ENCODE peak calls at places on chromosomes 6 and 20, in six cellular contexts. G, W, F, V, B and C are unnamed samples.

GRCh38 chr20:62675156-62675871 is 33.0 kb downstream of the SLCO4A1 start:
- DNase-seq in V (no peak), B (no peak), F (no peak), W (no peak), G (no peak), C (no peak)

GRCh38 chr6:132820629-132821381 is 6.4 kb downstream of the RPS12 start:
- DNase-seq in F (peak), G (no peak), V (no peak), W (peak), B (no peak), C (no peak)

GRCh38 chr6:37821449-37821848 is 1.9 kb downstream of the ZFAND3 start:
- DNase-seq in F (no peak), W (no peak), G (no peak), V (no peak), B (no peak), C (no peak)

GRCh38 chr20:33896509-33896908 is 85.4 kb downstream of the CHMP4B start:
- DNase-seq in V (no peak), W (peak), F (peak), G (no peak), B (no peak), C (no peak)

GRCh38 chr6:83511901-83512681 is at the start of gene PRSS35:
- DNase-seq in F (peak), W (peak), V (peak), B (peak), G (peak), C (peak)

GRCh38 chr20:56453347-56453746 is 15.1 kb upstream of the RTF2 start:
- DNase-seq in B (no peak), F (no peak), V (no peak), W (no peak), G (no peak), C (no peak)

GRCh38 chr6:14763139-14763538 is 482.7 kb upstream of the JARID2 start:
- DNase-seq in B (no peak), F (peak), W (peak), V (no peak), G (no peak), C (no peak)

GRCh38 chr6:89840538-89840937 is 10.9 kb downstream of the CASP8AP2 start:
- DNase-seq in F (peak), V (no peak), B (no peak), G (no peak), W (peak), C (no peak)

GRCh38 chr6:43727634-43728033 is 40.0 kb upstream of the MRPS18A start:
- DNase-seq in W (no peak), V (no peak), F (no peak), G (no peak), B (no peak), C (no peak)

GRCh38 chr20:35561671-35562070 is 19.8 kb downstream of the ERGIC3 start:
- DNase-seq in B (no peak), F (no peak), G (peak), W (no peak), V (no peak), C (no peak)

GRCh38 chr6:129041563-129041962 is 158.6 kb downstream of the LAMA2 start:
- DNase-seq in V (no peak), W (no peak), B (no peak), G (no peak), F (no peak), C (no peak)

GRCh38 chr20:59631751-59632380 is 27.5 kb downstream of the PHACTR3 start:
- DNase-seq in W (no peak), V (no peak), G (no peak), B (no peak), F (no peak), C (no peak)

GRCh38 chr6:42128460-42129359 is 13.7 kb downstream of the C6orf132 start:
- DNase-seq in V (no peak), B (no peak), F (no peak), W (no peak), G (no peak), C (no peak)

GRCh38 chr6:89353118-89353556 is 615 bp upstream of the UBE2J1 start:
- DNase-seq in F (no peak), W (no peak), G (no peak), B (no peak), V (no peak), C (no peak)

GRCh38 chr20:39775110-39775509 is 813.0 kb downstream of the DHX35 start:
- DNase-seq in F (peak), W (peak), G (peak), V (peak), B (no peak), C (no peak)

GRCh38 chr20:58623579-58624473 is 27.3 kb upstream of the STX16 start:
- DNase-seq in V (no peak), F (peak), W (peak), G (peak), B (peak), C (no peak)

GRCh38 chr20:40687384-40688128 is 1.5 kb downstream of the MAFB start:
- DNase-seq in F (peak), W (peak), G (peak), V (peak), B (no peak), C (no peak)

GRCh38 chr20:29427201-29428060 is 1830.0 kb upstream of the DEFB115 start:
- DNase-seq in G (no peak), W (no peak), F (no peak), V (no peak), B (no peak), C (no peak)

GRCh38 chr6:124943658-124944057 is 18.6 kb upstream of the RNF217 start:
- DNase-seq in B (no peak), W (peak), F (peak), V (no peak), G (no peak), C (no peak)